ENCODE peak calls at places on chromosomes 13 and 19, in ten cellular contexts. One of them, this sample, is unnamed. For H3K9me3 and H3K27me3, the result is how much of the 10 kb centered on the place peaks cover.

GRCh38 chr19:39082745-39083598 is 1.2 kb upstream of the ACP7 start:
- DNase-seq in GM12878: no peak
- DNase-seq in neural progenitor cell: no peak
- DNase-seq in transverse colon: no peak
- DNase-seq in colonic mucosa: no peak
- DNase-seq in left lung: no peak
- DNase-seq in lung: no peak
- DNase-seq in left ventricle myocardium inferior: no peak
- DNase-seq in adrenal gland: no peak
- DNase-seq in AG04450: no peak
- DNase-seq in this sample: no peak

GRCh38 chr13:86585826-86586225 is 786.6 kb upstream of the SLITRK6 start:
- DNase-seq in GM12878: no peak
- DNase-seq in neural progenitor cell: no peak
- DNase-seq in transverse colon: peak
- DNase-seq in colonic mucosa: peak
- DNase-seq in left lung: no peak
- DNase-seq in lung: no peak
- DNase-seq in left ventricle myocardium inferior: peak
- DNase-seq in adrenal gland: peak
- DNase-seq in AG04450: peak
- DNase-seq in this sample: peak

GRCh38 chr19:31408460-31409124 is 59.4 kb upstream of the TSHZ3 start:
- DNase-seq in GM12878: no peak
- DNase-seq in neural progenitor cell: no peak
- DNase-seq in transverse colon: no peak
- DNase-seq in colonic mucosa: no peak
- DNase-seq in left lung: no peak
- DNase-seq in lung: no peak
- DNase-seq in left ventricle myocardium inferior: no peak
- DNase-seq in adrenal gland: no peak
- DNase-seq in AG04450: peak
- DNase-seq in this sample: no peak

GRCh38 chr19:39083983-39084731 is at the start of gene ACP7:
- DNase-seq in GM12878: no peak
- DNase-seq in neural progenitor cell: peak
- DNase-seq in transverse colon: no peak
- DNase-seq in colonic mucosa: no peak
- DNase-seq in left lung: no peak
- DNase-seq in lung: no peak
- DNase-seq in left ventricle myocardium inferior: no peak
- DNase-seq in adrenal gland: no peak
- DNase-seq in AG04450: no peak
- DNase-seq in this sample: no peak

GRCh38 chr13:98957731-98958442 is 20.0 kb downstream of the DOCK9 start:
- DNase-seq in GM12878: no peak
- DNase-seq in neural progenitor cell: no peak
- DNase-seq in transverse colon: no peak
- DNase-seq in colonic mucosa: no peak
- DNase-seq in left lung: no peak
- DNase-seq in lung: no peak
- DNase-seq in left ventricle myocardium inferior: no peak
- DNase-seq in adrenal gland: no peak
- DNase-seq in AG04450: no peak
- DNase-seq in this sample: peak

GRCh38 chr13:75566658-75567057 is 17.1 kb downstream of the UCHL3 start:
- DNase-seq in GM12878: no peak
- DNase-seq in neural progenitor cell: no peak
- DNase-seq in transverse colon: no peak
- DNase-seq in colonic mucosa: no peak
- DNase-seq in left lung: no peak
- DNase-seq in lung: no peak
- DNase-seq in left ventricle myocardium inferior: no peak
- DNase-seq in adrenal gland: no peak
- DNase-seq in AG04450: no peak
- DNase-seq in this sample: no peak

GRCh38 chr13:59477011-59477410 is 686.7 kb downstream of the DIAPH3 start:
- DNase-seq in GM12878: no peak
- DNase-seq in neural progenitor cell: no peak
- DNase-seq in transverse colon: no peak
- DNase-seq in colonic mucosa: no peak
- DNase-seq in left lung: no peak
- DNase-seq in lung: no peak
- DNase-seq in left ventricle myocardium inferior: no peak
- DNase-seq in adrenal gland: no peak
- DNase-seq in AG04450: no peak
- DNase-seq in this sample: no peak

GRCh38 chr13:35712907-35713685 is 236.6 kb upstream of the MAB21L1 start:
- DNase-seq in GM12878: no peak
- DNase-seq in neural progenitor cell: no peak
- DNase-seq in transverse colon: no peak
- DNase-seq in colonic mucosa: no peak
- DNase-seq in left lung: no peak
- DNase-seq in lung: no peak
- DNase-seq in left ventricle myocardium inferior: no peak
- DNase-seq in adrenal gland: no peak
- DNase-seq in AG04450: no peak
- DNase-seq in this sample: no peak

GRCh38 chr19:4913996-4914735 is 4.9 kb downstream of the UHRF1 start:
- DNase-seq in GM12878: no peak
- DNase-seq in neural progenitor cell: no peak
- DNase-seq in transverse colon: peak
- DNase-seq in colonic mucosa: no peak
- DNase-seq in left lung: no peak
- DNase-seq in lung: no peak
- DNase-seq in left ventricle myocardium inferior: no peak
- DNase-seq in adrenal gland: no peak
- DNase-seq in AG04450: no peak
- DNase-seq in this sample: no peak

GRCh38 chr13:32001392-32001768 is 30.2 kb upstream of the FRY start:
- DNase-seq in GM12878: no peak
- DNase-seq in neural progenitor cell: peak
- DNase-seq in transverse colon: no peak
- DNase-seq in colonic mucosa: no peak
- DNase-seq in left lung: no peak
- DNase-seq in lung: no peak
- DNase-seq in left ventricle myocardium inferior: peak
- DNase-seq in adrenal gland: no peak
- DNase-seq in AG04450: no peak
- DNase-seq in this sample: peak

GRCh38 chr19:3604987-3605343 is 1.7 kb downstream of the TBXA2R start:
- DNase-seq in GM12878: peak
- DNase-seq in neural progenitor cell: no peak
- DNase-seq in transverse colon: no peak
- DNase-seq in colonic mucosa: no peak
- DNase-seq in left lung: no peak
- DNase-seq in lung: no peak
- DNase-seq in left ventricle myocardium inferior: no peak
- DNase-seq in adrenal gland: peak
- DNase-seq in AG04450: no peak
- DNase-seq in this sample: no peak

GRCh38 chr13:90444232-90444631 is 903.3 kb upstream of the MIR17HG start:
- DNase-seq in GM12878: no peak
- DNase-seq in neural progenitor cell: no peak
- DNase-seq in transverse colon: no peak
- DNase-seq in colonic mucosa: no peak
- DNase-seq in left lung: no peak
- DNase-seq in lung: no peak
- DNase-seq in left ventricle myocardium inferior: no peak
- DNase-seq in adrenal gland: no peak
- DNase-seq in AG04450: no peak
- DNase-seq in this sample: no peak

DNA sequence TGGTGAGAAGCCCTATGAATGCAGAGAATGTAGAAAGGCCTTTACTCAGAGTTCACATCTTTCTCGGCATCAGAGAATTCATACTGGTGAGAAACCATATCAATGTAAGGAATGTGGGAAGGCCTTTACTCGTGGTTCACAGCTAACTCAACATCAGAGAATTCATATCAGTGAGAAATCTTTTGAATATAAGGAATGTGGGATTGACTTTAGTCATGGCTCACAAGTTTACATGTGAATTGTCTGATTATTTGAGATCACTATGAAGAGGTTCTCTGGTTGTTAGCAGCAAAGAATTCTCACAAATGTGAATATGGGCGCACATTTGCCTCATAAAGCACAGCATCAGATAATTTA is 43.7 kb downstream of the ZNF585A start:
- DNase-seq in GM12878: no peak
- DNase-seq in neural progenitor cell: no peak
- DNase-seq in transverse colon: no peak
- DNase-seq in colonic mucosa: no peak
- DNase-seq in left lung: no peak
- DNase-seq in lung: no peak
- DNase-seq in left ventricle myocardium inferior: no peak
- DNase-seq in adrenal gland: no peak
- DNase-seq in AG04450: no peak
- DNase-seq in this sample: no peak
- H3K9me3 ChIP-seq in GM12878: under half
- H3K9me3 ChIP-seq in neural progenitor cell: half or more
- H3K9me3 ChIP-seq in transverse colon: half or more
- H3K9me3 ChIP-seq in colonic mucosa: under half
- H3K9me3 ChIP-seq in left lung: half or more
- H3K9me3 ChIP-seq in lung: under half
- H3K9me3 ChIP-seq in left ventricle myocardium inferior: half or more
- H3K9me3 ChIP-seq in adrenal gland: under half
- H3K9me3 ChIP-seq in AG04450: under half
- H3K9me3 ChIP-seq in this sample: half or more

GRCh38 chr19:55441319-55441691 is 1.8 kb downstream of the SHISA7 start:
- DNase-seq in GM12878: no peak
- DNase-seq in neural progenitor cell: no peak
- DNase-seq in transverse colon: no peak
- DNase-seq in colonic mucosa: no peak
- DNase-seq in left lung: no peak
- DNase-seq in lung: no peak
- DNase-seq in left ventricle myocardium inferior: no peak
- DNase-seq in adrenal gland: no peak
- DNase-seq in AG04450: no peak
- DNase-seq in this sample: no peak
- H3K27me3 ChIP-seq in GM12878: under half
- H3K27me3 ChIP-seq in neural progenitor cell: half or more
- H3K27me3 ChIP-seq in transverse colon: half or more
- H3K27me3 ChIP-seq in colonic mucosa: under half
- H3K27me3 ChIP-seq in left lung: half or more
- H3K27me3 ChIP-seq in lung: under half
- H3K27me3 ChIP-seq in left ventricle myocardium inferior: half or more
- H3K27me3 ChIP-seq in adrenal gland: half or more
- H3K27me3 ChIP-seq in AG04450: half or more
- H3K27me3 ChIP-seq in this sample: half or more

DNA sequence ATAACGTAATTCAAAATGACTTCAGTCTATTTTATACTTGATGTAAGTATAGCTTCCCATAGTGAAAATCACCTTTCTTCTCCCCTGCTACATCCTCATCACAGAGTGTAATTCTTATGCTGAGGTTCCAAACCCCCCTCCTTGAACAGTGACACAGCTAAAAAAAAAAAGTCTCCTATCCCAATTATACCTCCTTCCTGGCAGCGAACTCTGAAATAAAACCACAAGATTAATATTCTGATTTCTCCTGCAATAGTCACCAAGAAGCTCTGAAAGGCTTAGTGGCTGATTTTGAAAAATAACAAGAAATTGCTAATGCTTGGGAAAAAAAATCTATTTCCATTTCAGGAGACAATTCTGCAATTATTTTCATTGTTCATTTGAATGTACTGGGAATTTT is 36.3 kb downstream of the EFNB2 start:
- DNase-seq in GM12878: no peak
- DNase-seq in neural progenitor cell: no peak
- DNase-seq in transverse colon: no peak
- DNase-seq in colonic mucosa: no peak
- DNase-seq in left lung: no peak
- DNase-seq in lung: no peak
- DNase-seq in left ventricle myocardium inferior: no peak
- DNase-seq in adrenal gland: no peak
- DNase-seq in AG04450: no peak
- DNase-seq in this sample: no peak
- H3K4me3 ChIP-seq in GM12878: no peak
- H3K4me3 ChIP-seq in neural progenitor cell: no peak
- H3K4me3 ChIP-seq in transverse colon: no peak
- H3K4me3 ChIP-seq in colonic mucosa: no peak
- H3K4me3 ChIP-seq in left lung: no peak
- H3K4me3 ChIP-seq in lung: no peak
- H3K4me3 ChIP-seq in left ventricle myocardium inferior: no peak
- H3K4me3 ChIP-seq in adrenal gland: no peak
- H3K4me3 ChIP-seq in AG04450: no peak
- H3K4me3 ChIP-seq in this sample: no peak

GRCh38 chr19:56476093-56476492 is 1.1 kb downstream of the ZNF667 start:
- DNase-seq in GM12878: no peak
- DNase-seq in neural progenitor cell: no peak
- DNase-seq in transverse colon: no peak
- DNase-seq in colonic mucosa: no peak
- DNase-seq in left lung: no peak
- DNase-seq in lung: no peak
- DNase-seq in left ventricle myocardium inferior: no peak
- DNase-seq in adrenal gland: no peak
- DNase-seq in AG04450: no peak
- DNase-seq in this sample: no peak
- H3K9me3 ChIP-seq in GM12878: under half
- H3K9me3 ChIP-seq in neural progenitor cell: under half
- H3K9me3 ChIP-seq in transverse colon: under half
- H3K9me3 ChIP-seq in colonic mucosa: under half
- H3K9me3 ChIP-seq in left lung: half or more
- H3K9me3 ChIP-seq in lung: half or more
- H3K9me3 ChIP-seq in left ventricle myocardium inferior: under half
- H3K9me3 ChIP-seq in adrenal gland: under half
- H3K9me3 ChIP-seq in AG04450: under half
- H3K9me3 ChIP-seq in this sample: under half

GRCh38 chr19:18613589-18614234 is 1.0 kb downstream of the TMEM59L start:
- DNase-seq in GM12878: no peak
- DNase-seq in neural progenitor cell: peak
- DNase-seq in transverse colon: no peak
- DNase-seq in colonic mucosa: no peak
- DNase-seq in left lung: no peak
- DNase-seq in lung: no peak
- DNase-seq in left ventricle myocardium inferior: no peak
- DNase-seq in adrenal gland: no peak
- DNase-seq in AG04450: no peak
- DNase-seq in this sample: no peak
- H3K27me3 ChIP-seq in GM12878: under half
- H3K27me3 ChIP-seq in neural progenitor cell: half or more
- H3K27me3 ChIP-seq in transverse colon: half or more
- H3K27me3 ChIP-seq in colonic mucosa: half or more
- H3K27me3 ChIP-seq in left lung: half or more
- H3K27me3 ChIP-seq in lung: under half
- H3K27me3 ChIP-seq in left ventricle myocardium inferior: half or more
- H3K27me3 ChIP-seq in adrenal gland: half or more
- H3K27me3 ChIP-seq in AG04450: half or more
- H3K27me3 ChIP-seq in this sample: under half

GRCh38 chr13:73556902-73557301 is 498.1 kb downstream of the KLF5 start:
- DNase-seq in GM12878: no peak
- DNase-seq in neural progenitor cell: no peak
- DNase-seq in transverse colon: no peak
- DNase-seq in colonic mucosa: no peak
- DNase-seq in left lung: no peak
- DNase-seq in lung: no peak
- DNase-seq in left ventricle myocardium inferior: no peak
- DNase-seq in adrenal gland: no peak
- DNase-seq in AG04450: no peak
- DNase-seq in this sample: no peak
- H3K4me3 ChIP-seq in GM12878: no peak
- H3K4me3 ChIP-seq in neural progenitor cell: no peak
- H3K4me3 ChIP-seq in transverse colon: no peak
- H3K4me3 ChIP-seq in colonic mucosa: no peak
- H3K4me3 ChIP-seq in left lung: no peak
- H3K4me3 ChIP-seq in lung: no peak
- H3K4me3 ChIP-seq in left ventricle myocardium inferior: no peak
- H3K4me3 ChIP-seq in adrenal gland: no peak
- H3K4me3 ChIP-seq in AG04450: no peak
- H3K4me3 ChIP-seq in this sample: no peak

This sample was measured in MG63.